ENCODE peak calls at places on chromosomes 1 and 21, in five cellular contexts. I is lower lobe of right lung, F is activated T-cell treated with anti-CD3 and anti-CD28 coated beads for 1 hour, U is hippocampal formation, K is GM20000. X is an unnamed sample.

GRCh38 chr21:43345746-43346409 is 81.1 kb downstream of the SIK1 start:
- DNase-seq in I (no peak), F (no peak), U (no peak), K (no peak), X (no peak)

GRCh38 chr1:207002731-207003146 is 29.8 kb downstream of the C1orf116 start:
- DNase-seq in I (peak), F (no peak), U (no peak), K (no peak), X (no peak)

GRCh38 chr1:197272791-197273190 is 4.7 kb downstream of the CRB1 start:
- DNase-seq in I (no peak), F (no peak), U (no peak), K (no peak), X (no peak)

GRCh38 chr1:44151808-44152207 is 10.4 kb upstream of the KLF18 start:
- DNase-seq in I (no peak), F (no peak), U (no peak), K (no peak), X (no peak)

GRCh38 chr21:29477347-29477746 is 178.6 kb downstream of the BACH1 start:
- DNase-seq in I (no peak), F (no peak), U (no peak), K (no peak), X (no peak)

GRCh38 chr1:114702699-114703098 is 7.4 kb upstream of the AMPD1 start:
- DNase-seq in I (no peak), F (no peak), U (no peak), K (peak), X (no peak)

GRCh38 chr1:40626383-40626770 is 39.1 kb downstream of the RIMS3 start:
- DNase-seq in I (no peak), F (no peak), U (no peak), K (no peak), X (no peak)

GRCh38 chr1:178134061-178134460 is 40.2 kb downstream of the RASAL2 start:
- DNase-seq in I (no peak), F (no peak), U (no peak), K (no peak), X (no peak)

GRCh38 chr1:178774263-178774662 is 49.2 kb downstream of the RALGPS2 start:
- DNase-seq in I (no peak), F (no peak), U (peak), K (no peak), X (no peak)

GRCh38 chr1:226381226-226381998 is 26.5 kb downstream of the PARP1 start:
- DNase-seq in I (no peak), F (no peak), U (no peak), K (no peak), X (no peak)

GRCh38 chr1:91799159-91799558 is 86.8 kb downstream of the TGFBR3 start:
- DNase-seq in I (no peak), F (no peak), U (no peak), K (no peak), X (no peak)

GRCh38 chr1:171910786-171911185 is 69.5 kb downstream of the DNM3 start:
- DNase-seq in I (no peak), F (no peak), U (no peak), K (no peak), X (no peak)

GRCh38 chr1:242827538-242827937 is 303.0 kb upstream of the PLD5 start:
- DNase-seq in I (no peak), F (no peak), U (peak), K (no peak), X (no peak)

GRCh38 chr1:46246548-46247432 is 773 bp upstream of the RAD54L start:
- DNase-seq in I (peak), F (peak), U (no peak), K (peak), X (peak)

GRCh38 chr1:21568006-21568746 is 59.0 kb downstream of the ALPL start:
- DNase-seq in I (no peak), F (no peak), U (no peak), K (no peak), X (no peak)

GRCh38 chr1:40712997-40713396 is 21.5 kb downstream of the NFYC start:
- DNase-seq in I (no peak), F (no peak), U (no peak), K (peak), X (peak)

GRCh38 chr1:62906428-62906886 is 122.5 kb downstream of the ATG4C start:
- DNase-seq in I (no peak), F (no peak), U (no peak), K (peak), X (no peak)

GRCh38 chr1:226908913-226909312 is 31.2 kb upstream of the COQ8A start:
- DNase-seq in I (no peak), F (no peak), U (no peak), K (no peak), X (no peak)

GRCh38 chr1:52842643-52843310 is at the start of gene ZYG11A:
- DNase-seq in I (peak), F (peak), U (no peak), K (peak), X (peak)

GRCh38 chr1:46983825-46984586 is 39.5 kb upstream of the CYP4X1 start:
- DNase-seq in I (no peak), F (no peak), U (no peak), K (no peak), X (no peak)

GRCh38 chr1:232923739-232924386 is 26.5 kb upstream of the NTPCR start:
- DNase-seq in I (no peak), F (no peak), U (no peak), K (peak), X (no peak)

GRCh38 chr21:29938968-29939858 is 583 bp downstream of the GRIK1 start:
- DNase-seq in I (no peak), F (no peak), U (no peak), K (no peak), X (no peak)

GRCh38 chr1:11335417-11336070 is 62.5 kb downstream of the UBIAD1 start:
- DNase-seq in I (no peak), F (no peak), U (no peak), K (peak), X (peak)

GRCh38 chr1:248897412-248898337 is 8.4 kb upstream of the PGBD2 start:
- DNase-seq in I (no peak), F (no peak), U (no peak), K (no peak), X (no peak)

GRCh38 chr1:178389441-178389840 is 107.3 kb downstream of the CLEC20A start:
- DNase-seq in I (no peak), F (no peak), U (no peak), K (no peak), X (no peak)

GRCh38 chr1:4396571-4396970 is 257.8 kb upstream of the AJAP1 start:
- DNase-seq in I (no peak), F (no peak), U (peak), K (no peak), X (no peak)

GRCh38 chr1:180160362-180160761 is 5.7 kb downstream of the QSOX1 start:
- DNase-seq in I (no peak), F (no peak), U (no peak), K (no peak), X (no peak)

GRCh38 chr1:25033828-25034451 is 103.9 kb upstream of the RUNX3 start:
- DNase-seq in I (peak), F (no peak), U (peak), K (peak), X (no peak)

GRCh38 chr1:109890115-109890953 is 20.3 kb upstream of the CSF1 start:
- DNase-seq in I (no peak), F (no peak), U (no peak), K (peak), X (no peak)

GRCh38 chr1:62426238-62426637 is 10.6 kb upstream of the USP1 start:
- DNase-seq in I (no peak), F (no peak), U (no peak), K (no peak), X (no peak)

GRCh38 chr1:151370211-151370911 is 2.1 kb downstream of the SELENBP1 start:
- DNase-seq in I (peak), F (no peak), U (no peak), K (no peak), X (no peak)

GRCh38 chr1:110829955-110830553 is 42.9 kb upstream of the CD53 start:
- DNase-seq in I (no peak), F (no peak), U (no peak), K (peak), X (peak)

GRCh38 chr1:15923241-15923640 is 52.7 kb downstream of the ZBTB17 start:
- DNase-seq in I (no peak), F (no peak), U (no peak), K (no peak), X (no peak)

GRCh38 chr21:19340303-19340702 is 936.7 kb upstream of the TMPRSS15 start:
- DNase-seq in I (no peak), F (no peak), U (no peak), K (no peak), X (no peak)